ENCODE peak calls at places on chromosomes 2 and 18, in seven cellular contexts. N, Q, E, G, W, C and I are unnamed samples.

GRCh38 chr18:74116628-74117554 is 30.7 kb downstream of the FBXO15 start:
- DNase-seq in N (peak; percentile 30), Q (peak; percentile 26), E (no peak), G (no peak), W (peak; percentile 60), C (no peak), I (no peak)

GRCh38 chr2:187541086-187542085 is 12.8 kb downstream of the TFPI start:
- DNase-seq in N (peak; percentile 43), Q (no peak), E (no peak), G (no peak), W (peak; percentile 97), C (no peak), I (no peak)

GRCh38 chr2:217108086-217108485 is 248.2 kb upstream of the TNP1 start:
- DNase-seq in N (no peak), Q (no peak), E (no peak), G (no peak), W (no peak), C (no peak), I (no peak)

GRCh38 chr2:135099802-135100483 is 47.9 kb downstream of the RAB3GAP1 start:
- DNase-seq in N (no peak), Q (no peak), E (no peak), G (no peak), W (no peak), C (no peak), I (no peak)

GRCh38 chr2:222753251-222753824 is 81.9 kb downstream of the MOGAT1 start:
- DNase-seq in N (peak; percentile 71), Q (no peak), E (no peak), G (no peak), W (peak; percentile 52), C (no peak), I (no peak)

GRCh38 chr2:133768261-133769021 is 200.2 kb upstream of the NCKAP5 start:
- DNase-seq in N (peak; percentile 24), Q (no peak), E (no peak), G (no peak), W (peak; percentile 39), C (no peak), I (no peak)

GRCh38 chr2:156935611-156936010 is 321.9 kb upstream of the GALNT5 start:
- DNase-seq in N (no peak), Q (no peak), E (no peak), G (no peak), W (no peak), C (no peak), I (no peak)

GRCh38 chr2:17800693-17801458 is 15.4 kb upstream of the MSGN1 start:
- DNase-seq in N (peak; percentile 7), Q (no peak), E (no peak), G (no peak), W (no peak), C (no peak), I (no peak)

GRCh38 chr18:9029131-9029530 is 73.4 kb upstream of the NDUFV2 start:
- DNase-seq in N (no peak), Q (no peak), E (no peak), G (no peak), W (peak; percentile 21), C (no peak), I (no peak)

GRCh38 chr2:21866316-21866715 is 742.5 kb downstream of the TDRD15 start:
- DNase-seq in N (no peak), Q (no peak), E (no peak), G (no peak), W (no peak), C (no peak), I (no peak)

GRCh38 chr2:219252084-219252483 is 959 bp upstream of the TUBA4B start:
- DNase-seq in N (no peak), Q (no peak), E (no peak), G (no peak), W (no peak), C (no peak), I (no peak)

DNA sequence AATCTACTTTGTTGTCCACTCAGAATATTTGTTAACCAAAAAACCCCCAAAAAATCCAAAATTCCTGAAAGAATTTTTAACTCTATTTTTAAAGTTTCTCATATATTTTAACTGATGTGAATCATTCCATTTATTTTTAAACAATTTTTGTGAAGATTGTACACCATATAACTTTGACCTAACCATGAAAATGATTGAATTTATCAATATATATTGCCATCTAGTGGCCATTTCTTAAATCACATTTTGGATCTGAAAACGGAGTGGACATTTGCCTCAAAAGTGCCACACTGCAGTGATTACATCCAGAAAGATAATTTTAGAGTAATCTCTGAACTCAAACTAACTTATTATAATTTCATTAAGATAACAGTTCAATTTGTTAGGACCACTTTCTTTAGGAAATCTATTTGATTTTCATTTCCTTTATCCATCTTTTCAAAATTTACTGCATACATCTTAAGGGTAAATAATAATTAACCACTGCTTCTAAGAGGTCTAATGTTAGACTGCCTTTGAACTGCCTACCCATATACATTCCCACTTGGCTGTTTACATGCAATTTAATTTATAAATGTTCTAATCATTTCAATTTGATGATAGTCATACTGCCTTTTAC is 71.1 kb downstream of the DSC3 start:
- DNase-seq in N (no peak), Q (no peak), E (peak; percentile 10), G (no peak), W (peak; percentile 35), C (peak; percentile 32), I (no peak)
- TF ChIP-seq CTCF in N (peak; percentile 57), Q (peak; percentile 90), E (peak; percentile 41), G (peak; percentile 26), W (peak; percentile 41), C (peak; percentile 24), I (peak; percentile 45)

GRCh38 chr2:35343135-35343534 is 1012.4 kb upstream of the CRIM1 start:
- DNase-seq in N (no peak), Q (no peak), E (no peak), G (no peak), W (no peak), C (no peak), I (no peak)
- TF ChIP-seq CTCF in N (no peak), Q (no peak), E (peak; percentile 36), G (no peak), W (peak; percentile 17), C (peak; percentile 8), I (no peak)

DNA sequence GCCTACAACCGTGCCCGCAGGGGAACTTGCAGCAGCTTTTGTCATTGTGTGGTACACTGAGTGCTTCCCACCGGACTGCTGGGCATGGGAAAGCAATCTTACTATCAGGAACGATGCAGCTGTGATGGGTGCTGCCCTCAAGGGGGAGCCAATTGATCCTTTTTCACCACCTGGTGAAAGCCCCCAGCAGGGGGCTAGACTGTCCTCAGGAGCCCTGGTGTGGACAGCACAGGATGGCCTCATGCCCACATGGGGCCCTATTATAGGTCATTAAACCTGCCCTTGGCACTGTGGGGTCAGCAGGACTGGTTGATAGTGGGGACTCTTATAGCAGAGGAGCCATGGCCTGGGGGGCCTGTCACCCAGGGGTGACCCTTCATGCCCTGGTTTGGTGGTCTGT is 172.2 kb downstream of the GLI2 start:
- DNase-seq in N (no peak), Q (no peak), E (no peak), G (no peak), W (no peak), C (no peak), I (no peak)
- TF ChIP-seq CTCF in N (no peak), Q (no peak), E (peak; percentile 3), G (no peak), W (peak; percentile 9), C (no peak), I (no peak)

GRCh38 chr18:25334588-25334987 is 17.4 kb downstream of the ZNF521 start:
- DNase-seq in N (no peak), Q (no peak), E (no peak), G (no peak), W (no peak), C (no peak), I (no peak)
- TF ChIP-seq CTCF in N (no peak), Q (peak; percentile 50), E (no peak), G (no peak), W (no peak), C (no peak), I (no peak)

GRCh38 chr2:158034198-158034831 is 67.4 kb upstream of the UPP2 start:
- DNase-seq in N (peak; percentile 79), Q (peak; percentile 62), E (peak; percentile 6), G (no peak), W (peak; percentile 64), C (peak; percentile 26), I (peak; percentile 36)
- TF ChIP-seq CTCF in N (peak; percentile 69), Q (peak; percentile 34), E (peak; percentile 45), G (no peak), W (peak; percentile 48), C (peak; percentile 40), I (peak; percentile 10)

GRCh38 chr2:169362346-169363026 is at the start of gene LRP2:
- DNase-seq in N (no peak), Q (peak; percentile 42), E (peak; percentile 23), G (no peak), W (peak; percentile 4), C (peak; percentile 45), I (peak; percentile 42)
- TF ChIP-seq CTCF in N (peak; percentile 3), Q (no peak), E (no peak), G (no peak), W (no peak), C (no peak), I (no peak)